ENCODE peak calls at places on chromosomes 16 and 17, in five cellular contexts. R, K, W, O and A are unnamed samples.
A peak's percentile ranks its signal among the peaks of the same experiment; 100 is the strongest.

GRCh38 chr17:36808181-36808661 is 129.1 kb upstream of the LHX1 start:
- DNase-seq in R (no peak), K (no peak), W (no peak), O (no peak), A (no peak)

GRCh38 chr17:29444589-29444988 is 54.4 kb downstream of the TAOK1 start:
- DNase-seq in R (no peak), K (no peak), W (no peak), O (no peak), A (no peak)

GRCh38 chr17:15657868-15658775 is 26.0 kb downstream of the TRIM16 start:
- DNase-seq in R (no peak), K (no peak), W (no peak), O (no peak), A (no peak)

GRCh38 chr16:50121721-50122445 is 31.2 kb upstream of the TENT4B start:
- DNase-seq in R (no peak), K (no peak), W (no peak), O (peak; percentile 11), A (no peak)

GRCh38 chr16:89581045-89581695 is 5.6 kb downstream of the CPNE7 start:
- DNase-seq in R (no peak), K (no peak), W (no peak), O (no peak), A (no peak)

GRCh38 chr17:33531311-33531710 is 238.2 kb upstream of the ASIC2 start:
- DNase-seq in R (no peak), K (no peak), W (no peak), O (no peak), A (no peak)

GRCh38 chr17:12320286-12320685 is 299.6 kb downstream of the MAP2K4 start:
- DNase-seq in R (no peak), K (no peak), W (no peak), O (no peak), A (no peak)

GRCh38 chr16:23081675-23082119 is 67.6 kb downstream of the USP31 start:
- DNase-seq in R (no peak), K (no peak), W (no peak), O (no peak), A (no peak)

GRCh38 chr16:55495616-55496289 is 13.1 kb upstream of the LPCAT2 start:
- DNase-seq in R (no peak), K (no peak), W (no peak), O (no peak), A (no peak)

GRCh38 chr17:17445925-17446665 is 30.7 kb upstream of the MED9 start:
- DNase-seq in R (peak; percentile 61), K (no peak), W (no peak), O (peak; percentile 16), A (no peak)

GRCh38 chr17:60720763-60721531 is 43.3 kb downstream of the BCAS3 start:
- DNase-seq in R (no peak), K (peak; percentile 45), W (no peak), O (peak; percentile 54), A (no peak)

GRCh38 chr17:82495844-82496528 is 23.5 kb upstream of the FOXK2 start:
- DNase-seq in R (no peak), K (peak; percentile 64), W (no peak), O (peak; percentile 31), A (no peak)

GRCh38 chr16:28112908-28113307 is 49.4 kb upstream of the GSG1L start:
- DNase-seq in R (no peak), K (no peak), W (no peak), O (no peak), A (no peak)

GRCh38 chr16:68590201-68590994 is 51.3 kb downstream of the ZFP90 start:
- DNase-seq in R (no peak), K (peak; percentile 97), W (peak; percentile 65), O (peak; percentile 60), A (peak; percentile 89)

GRCh38 chr17:61205931-61206330 is 193.7 kb upstream of the TBX2 start:
- DNase-seq in R (no peak), K (no peak), W (no peak), O (no peak), A (no peak)

GRCh38 chr17:57927048-57927723 is 28.0 kb downstream of the CUEDC1 start:
- DNase-seq in R (peak; percentile 42), K (no peak), W (no peak), O (no peak), A (no peak)

GRCh38 chr17:53909802-53910201 is 87.1 kb downstream of the KIF2B start:
- DNase-seq in R (no peak), K (no peak), W (no peak), O (no peak), A (no peak)

GRCh38 chr16:23826528-23827244 is 9.1 kb upstream of the PRKCB start:
- DNase-seq in R (no peak), K (no peak), W (no peak), O (peak; percentile 51), A (no peak)

GRCh38 chr17:16294560-16294959 is 58.7 kb downstream of the CENPV start:
- DNase-seq in R (no peak), K (no peak), W (no peak), O (peak; percentile 45), A (no peak)

GRCh38 chr17:6551909-6552768 is 4.2 kb downstream of the PITPNM3 start:
- DNase-seq in R (no peak), K (no peak), W (no peak), O (peak; percentile 60), A (peak; percentile 56)

GRCh38 chr17:43564080-43564594 is 18.0 kb upstream of the ETV4 start:
- DNase-seq in R (no peak), K (no peak), W (no peak), O (no peak), A (no peak)

GRCh38 chr17:76672270-76672851 is 28.8 kb upstream of the ST6GALNAC1 start:
- DNase-seq in R (no peak), K (no peak), W (no peak), O (peak; percentile 77), A (no peak)

GRCh38 chr16:48526958-48527331 is 83.0 kb downstream of the N4BP1 start:
- DNase-seq in R (no peak), K (no peak), W (no peak), O (no peak), A (no peak)

GRCh38 chr16:89584768-89585549 is 9.4 kb downstream of the CPNE7 start:
- DNase-seq in R (no peak), K (no peak), W (no peak), O (no peak), A (no peak)

GRCh38 chr17:36578671-36579070 is 13.0 kb upstream of the DHRS11 start:
- DNase-seq in R (no peak), K (no peak), W (no peak), O (no peak), A (no peak)

GRCh38 chr17:13410874-13411273 is 190.9 kb downstream of the HS3ST3A1 start:
- DNase-seq in R (no peak), K (no peak), W (peak; percentile 17), O (no peak), A (peak; percentile 41)

GRCh38 chr16:17104654-17105053 is 366.1 kb downstream of the XYLT1 start:
- DNase-seq in R (no peak), K (no peak), W (no peak), O (no peak), A (no peak)

GRCh38 chr17:79031996-79032875 is 8.3 kb downstream of the C1QTNF1 start:
- DNase-seq in R (no peak), K (no peak), W (peak; percentile 6), O (no peak), A (no peak)

GRCh38 chr17:79028496-79029326 is 4.7 kb downstream of the C1QTNF1 start:
- DNase-seq in R (no peak), K (no peak), W (peak; percentile 12), O (peak; percentile 21), A (peak; percentile 23)

GRCh38 chr17:79027274-79027924 is 3.4 kb downstream of the C1QTNF1 start:
- DNase-seq in R (peak; percentile 47), K (no peak), W (peak; percentile 15), O (peak; percentile 44), A (peak; percentile 35)

GRCh38 chr17:79027925-79028491 is 4.0 kb downstream of the C1QTNF1 start:
- DNase-seq in R (peak; percentile 64), K (no peak), W (peak; percentile 23), O (no peak), A (peak; percentile 39)

GRCh38 chr17:79029327-79030009 is 5.5 kb downstream of the C1QTNF1 start:
- DNase-seq in R (no peak), K (no peak), W (peak; percentile 11), O (no peak), A (no peak)
- H3K27me3 ChIP-seq in R (no peaks in the 10 kb centered on the region), K (peaks cover 4% of the 10 kb centered on the region), W (no peaks in the 10 kb centered on the region), O (no peaks in the 10 kb centered on the region), A (no peaks in the 10 kb centered on the region)

DNA sequence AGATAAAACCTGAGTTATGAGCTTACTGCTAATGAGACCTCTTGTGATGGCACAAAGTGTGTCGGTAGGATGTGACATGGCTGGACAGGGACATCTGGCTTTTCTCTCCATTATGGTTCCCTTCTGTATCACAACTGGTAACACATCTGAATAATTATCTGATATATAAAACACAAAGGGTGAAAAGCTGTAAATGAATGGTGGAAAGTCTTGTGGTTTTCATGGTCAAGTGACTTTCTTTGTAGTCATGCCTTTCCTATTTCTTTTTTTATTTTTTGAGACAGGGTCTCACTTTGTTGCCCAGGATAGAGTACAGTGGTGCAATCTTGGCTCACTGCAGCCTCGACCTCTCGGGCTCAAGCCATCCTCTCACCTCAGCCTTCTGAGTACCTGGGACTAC is 35.3 kb upstream of the ZFHX3 start:
- DNase-seq in R (no peak), K (no peak), W (no peak), O (no peak), A (no peak)
- H3K27ac ChIP-seq in R (peak overlapping the region; percentile 10), K (no peak overlapping the region), W (no peak overlapping the region), O (no peak overlapping the region), A (no peak overlapping the region)

GRCh38 chr17:4607261-4607731 is 23.0 kb downstream of the SMTNL2 start:
- DNase-seq in R (peak; percentile 62), K (no peak), W (no peak), O (no peak), A (peak; percentile 60)
- H3K4me1 ChIP-seq in R (peaks cover 76% of the 10 kb centered on the region), K (peaks cover 3% of the 10 kb centered on the region), W (peaks cover 10% of the 10 kb centered on the region), O (peaks cover 4% of the 10 kb centered on the region), A (peaks cover 15% of the 10 kb centered on the region)

DNA sequence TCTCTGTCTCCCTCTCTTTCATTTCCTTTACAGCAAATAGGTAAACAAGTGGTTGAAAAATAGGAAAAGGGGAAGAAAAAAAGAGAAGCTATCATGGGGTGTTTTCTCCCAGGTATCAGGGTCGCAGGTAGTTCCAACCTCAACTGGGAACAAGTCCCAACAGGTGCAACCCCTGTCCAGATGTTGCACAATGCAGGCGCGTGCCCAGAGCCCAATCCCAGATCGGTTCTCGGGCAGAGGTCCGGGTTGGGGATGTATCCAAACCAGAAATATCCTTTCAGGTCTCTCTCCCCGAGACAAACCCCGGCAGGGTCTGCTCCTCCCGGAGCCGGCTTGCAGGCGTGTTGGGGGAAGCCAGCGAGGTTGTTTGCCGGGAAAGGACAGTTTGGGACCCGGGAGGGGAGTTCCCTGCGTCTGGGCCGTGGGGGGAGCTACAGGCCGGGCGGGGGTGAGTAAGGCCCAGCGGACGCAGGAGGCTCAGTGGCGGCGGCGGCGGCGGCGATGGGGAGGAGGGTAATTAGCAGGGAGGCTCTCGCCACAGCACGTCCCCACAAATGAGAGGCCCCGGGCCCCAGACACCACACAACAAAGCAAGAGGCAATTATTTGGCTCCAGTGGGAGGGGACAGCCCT is 21.2 kb upstream of the SP6 start:
- DNase-seq in R (no peak), K (no peak), W (no peak), O (no peak), A (no peak)
- H3K27me3 ChIP-seq in R (no peaks in the 10 kb centered on the region), K (peaks cover 3% of the 10 kb centered on the region), W (peaks cover 9% of the 10 kb centered on the region), O (peaks cover 3% of the 10 kb centered on the region), A (no peaks in the 10 kb centered on the region)